ENCODE peak calls at places on chromosome 19, in nine cellular contexts. P is OCI-LY7, R is PC-9, Y is fibroblast of lung, Z is endothelial cell of umbilical vein, J is hepatocyte, X is GM23338, U is K562, E is PC-3. A is an unnamed sample.

GRCh38 chr19:4064073-4064550 is 2.6 kb downstream of the ZBTB7A start:
- DNase-seq in Z (peak), U (no peak), R (no peak), E (peak), Y (peak), X (no peak), P (no peak), J (peak), A (no peak)

GRCh38 chr19:10726268-10726667 is 8.4 kb downstream of the DNM2 start:
- DNase-seq in Z (no peak), P (no peak), U (no peak), E (no peak), X (no peak), R (no peak), J (no peak), Y (no peak), A (no peak)

GRCh38 chr19:36101550-36102327 is 9.2 kb upstream of the OVOL3 start:
- DNase-seq in Y (no peak), Z (no peak), X (no peak), J (no peak), P (no peak), E (no peak), R (no peak), U (no peak), A (no peak)

GRCh38 chr19:10112895-10113591 is 1.6 kb downstream of the P2RY11 start:
- DNase-seq in P (peak), X (peak), Z (no peak), E (peak), U (peak), Y (peak), J (peak), R (no peak), A (no peak)

GRCh38 chr19:9945319-9945966 is 9.1 kb upstream of the OLFM2 start:
- DNase-seq in U (peak), X (peak), P (no peak), Z (peak), J (peak), Y (peak), E (peak), R (no peak), A (peak)

GRCh38 chr19:55484571-55485438 is at the start of gene NAT14:
- DNase-seq in Z (peak), E (peak), Y (peak), P (peak), U (peak), R (no peak), X (peak), J (peak), A (peak)

GRCh38 chr19:18483119-18483518 is 38.8 kb downstream of the ELL start:
- DNase-seq in J (no peak), E (no peak), Z (no peak), R (no peak), U (no peak), Y (no peak), P (no peak), X (no peak), A (no peak)

GRCh38 chr19:16571689-16572331 is 405 bp downstream of the SLC35E1 start:
- DNase-seq in P (peak), Z (peak), E (peak), U (no peak), X (peak), R (no peak), Y (peak), J (peak), A (peak)

GRCh38 chr19:32498641-32499200 is 82.3 kb upstream of the PDCD5 start:
- DNase-seq in R (peak), X (no peak), J (no peak), Z (no peak), Y (peak), E (no peak), P (no peak), U (no peak), A (no peak)

GRCh38 chr19:7739211-7739752 is 7.4 kb upstream of the CLEC4G start:
- DNase-seq in U (no peak), R (no peak), J (no peak), E (no peak), Y (no peak), X (peak), Z (no peak), P (no peak), A (no peak)

GRCh38 chr19:1285737-1286360 is at the start of gene EFNA2:
- DNase-seq in Z (no peak), E (no peak), X (no peak), Y (no peak), U (no peak), R (no peak), J (peak), P (no peak), A (no peak)

GRCh38 chr19:7868671-7869452 is 5.3 kb downstream of the PRR36 start:
- DNase-seq in Z (peak), P (peak), R (peak), U (peak), J (peak), X (peak), E (peak), Y (peak), A (peak)

GRCh38 chr19:47819841-47820244 is 1.9 kb upstream of the CRX start:
- DNase-seq in X (peak), U (no peak), Y (no peak), E (no peak), Z (no peak), J (no peak), P (peak), R (no peak), A (no peak)

GRCh38 chr19:46860846-46861690 is at the start of gene ARHGAP35:
- DNase-seq in R (no peak), E (peak), Y (no peak), X (peak), P (peak), Z (no peak), U (peak), J (peak), A (no peak)

GRCh38 chr19:35935911-35936737 is at the start of gene LRFN3:
- DNase-seq in R (no peak), J (peak), U (peak), P (peak), E (peak), Z (peak), Y (peak), X (peak), A (peak)

GRCh38 chr19:45102481-45102880 is 9.5 kb downstream of the PPP1R37 start:
- DNase-seq in U (no peak), J (no peak), Y (no peak), Z (no peak), X (no peak), R (no peak), P (no peak), E (no peak), A (no peak)

GRCh38 chr19:10407102-10407501 is 3.8 kb upstream of the CDC37 start:
- DNase-seq in E (no peak), X (no peak), Z (no peak), J (no peak), U (no peak), Y (no peak), R (no peak), P (no peak), A (no peak)

GRCh38 chr19:34067861-34068271 is 104.4 kb upstream of the LSM14A start:
- DNase-seq in E (peak), U (no peak), X (no peak), Z (no peak), Y (peak), J (peak), P (no peak), R (no peak), A (no peak)

GRCh38 chr19:29676586-29676985 is 11.3 kb downstream of the PLEKHF1 start:
- DNase-seq in Y (no peak), R (peak), E (no peak), Z (no peak), J (no peak), P (no peak), X (no peak), U (no peak), A (no peak)

GRCh38 chr19:44635581-44636438 is 7.9 kb upstream of the PVR start:
- DNase-seq in J (no peak), E (peak), Z (no peak), U (no peak), X (no peak), Y (peak), P (no peak), R (peak), A (no peak)

GRCh38 chr19:45451181-45451849 is 16.5 kb upstream of the FOSB start:
- DNase-seq in X (peak), E (peak), P (peak), J (peak), Y (peak), U (no peak), Z (peak), R (peak), A (peak)

GRCh38 chr19:33784432-33784831 is 12.2 kb upstream of the KCTD15 start:
- DNase-seq in Y (peak), U (no peak), E (peak), P (no peak), Z (no peak), R (no peak), X (no peak), J (no peak), A (no peak)

GRCh38 chr19:40223135-40223822 is 3.2 kb downstream of the CCNP start:
- DNase-seq in P (no peak), E (peak), Y (no peak), J (no peak), X (peak), U (no peak), R (no peak), Z (no peak), A (no peak)

GRCh38 chr19:5957132-5957531 is 20.8 kb downstream of the RANBP3 start:
- DNase-seq in J (peak), Z (no peak), R (no peak), E (no peak), X (no peak), U (no peak), P (no peak), Y (peak), A (no peak)

GRCh38 chr19:55503447-55504251 is 15.4 kb downstream of the SSC5D start:
- DNase-seq in Y (peak), R (peak), P (peak), U (peak), Z (peak), E (peak), X (peak), J (peak), A (peak)

GRCh38 chr19:1000095-1000494 is at the start of gene GRIN3B:
- DNase-seq in X (peak), J (peak), U (peak), Y (no peak), P (peak), R (peak), E (peak), Z (peak), A (peak)

GRCh38 chr19:2318923-2319322 is 9.5 kb downstream of the LSM7 start:
- DNase-seq in Z (no peak), X (no peak), R (no peak), Y (no peak), E (no peak), J (no peak), U (no peak), P (no peak), A (no peak)

GRCh38 chr19:5585461-5586299 is 17.9 kb upstream of the TINCR start:
- DNase-seq in Z (no peak), X (peak), J (no peak), U (peak), E (no peak), P (no peak), Y (peak), R (no peak), A (no peak)

GRCh38 chr19:1579222-1579621 is 11.1 kb upstream of the MEX3D start:
- DNase-seq in Y (no peak), U (no peak), J (no peak), R (no peak), E (no peak), P (no peak), X (no peak), Z (no peak), A (no peak)

GRCh38 chr19:6925801-6926751 is 38.7 kb downstream of the ADGRE1 start:
- DNase-seq in J (no peak), E (peak), X (peak), U (no peak), R (no peak), Z (no peak), P (no peak), Y (no peak), A (no peak)

GRCh38 chr19:56942749-56943148 is 102.2 kb upstream of the PEG3 start:
- DNase-seq in J (peak), X (no peak), P (peak), U (peak), Y (no peak), Z (peak), E (no peak), R (no peak), A (no peak)

GRCh38 chr19:46579286-46579944 is 21.7 kb upstream of the CALM3 start:
- DNase-seq in R (no peak), Y (no peak), Z (no peak), U (peak), P (peak), X (peak), J (no peak), E (peak), A (peak)

GRCh38 chr19:15015946-15016542 is 33.2 kb upstream of the CASP14 start:
- DNase-seq in X (peak), E (peak), Y (peak), U (peak), J (peak), Z (peak), P (peak), R (peak), A (no peak)

GRCh38 chr19:2084993-2085720 is 11.0 kb downstream of the MOB3A start:
- DNase-seq in Z (peak), U (peak), X (no peak), J (no peak), E (peak), R (no peak), P (peak), Y (peak), A (peak)

GRCh38 chr19:5621311-5621944 is 1.1 kb downstream of the SAFB2 start:
- DNase-seq in Z (peak), X (no peak), P (no peak), U (no peak), J (no peak), Y (no peak), E (no peak), R (no peak), A (no peak)

GRCh38 chr19:16470541-16470910 is 1.2 kb downstream of the EPS15L1 start:
- DNase-seq in X (no peak), U (no peak), Y (peak), R (peak), E (peak), Z (no peak), J (no peak), P (no peak), A (peak)

DNA sequence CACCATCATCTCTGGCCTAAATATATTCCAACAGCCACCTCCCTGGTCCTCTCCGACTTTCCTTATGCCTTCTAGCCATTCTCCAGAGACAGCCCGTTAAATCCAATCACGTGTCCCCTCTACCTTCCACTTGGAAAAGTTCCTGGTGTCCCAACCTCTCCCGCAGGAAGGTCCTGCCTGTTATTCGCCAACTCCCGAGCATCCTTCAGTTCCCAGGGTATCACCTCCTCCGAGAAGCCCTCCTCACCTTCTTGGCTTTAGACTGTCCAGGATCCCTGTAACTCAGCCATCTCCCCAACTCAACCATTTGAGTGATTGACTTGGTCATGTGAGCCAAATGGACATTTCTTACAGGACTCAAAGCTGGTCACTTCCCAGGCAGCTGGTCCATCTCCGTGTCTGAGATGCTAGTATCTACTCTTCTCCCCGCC is 28.1 kb upstream of the NANOS3 start:
- DNase-seq in X (no peak), U (no peak), Y (no peak), P (no peak), J (no peak), E (peak), R (peak), Z (no peak), A (peak)
- H2AFZ ChIP-seq in X (no peak), U (peak), Y (no peak), P (no peak), J (no peak), E (no peak), R (no peak), Z (no peak), A (no peak)

DNA sequence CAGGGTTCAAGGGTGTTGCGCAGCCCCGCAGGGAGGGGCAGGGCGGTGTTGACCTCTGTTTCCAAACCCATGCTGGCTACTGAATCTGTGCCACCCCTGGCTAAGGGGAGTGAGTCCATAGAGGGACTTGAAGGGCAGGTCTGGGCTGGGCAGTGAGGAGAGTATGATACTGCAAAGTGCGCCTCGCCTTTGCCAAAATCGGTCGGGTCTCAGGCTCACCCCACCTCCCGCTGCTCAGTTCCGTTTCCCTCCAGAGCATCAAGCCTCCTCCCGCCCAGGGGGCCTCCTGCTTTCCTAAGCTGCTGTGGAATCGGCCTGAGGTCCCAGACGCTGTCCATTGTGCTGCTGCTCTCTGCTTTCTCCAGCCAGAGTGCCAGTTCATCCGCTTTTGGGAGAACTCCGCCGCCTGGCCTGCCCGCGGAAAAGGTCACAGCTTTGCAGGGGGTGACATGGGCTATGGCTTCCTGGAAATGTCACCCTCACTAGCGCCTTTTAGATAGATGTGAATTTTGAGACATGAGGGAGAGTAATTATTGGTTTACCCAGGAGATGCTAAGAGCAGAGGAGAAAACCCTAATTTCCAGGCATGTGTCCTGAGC is 1418.4 kb downstream of the UQCRFS1 start:
- DNase-seq in Z (no peak), J (peak), R (peak), E (peak), Y (peak), X (peak), U (peak), P (peak), A (peak)
- H2AFZ ChIP-seq in Z (peak), J (peak), R (peak), E (peak), Y (peak), X (peak), U (peak), P (peak), A (peak)

GRCh38 chr19:11984986-11985385 is 20.1 kb downstream of the ZNF763 start:
- DNase-seq in Z (no peak), P (peak), R (no peak), E (no peak), X (peak), U (peak), Y (no peak), J (no peak), A (no peak)

GRCh38 chr19:11987405-11988231 is 22.8 kb downstream of the ZNF763 start:
- DNase-seq in Z (peak), Y (peak), X (peak), E (peak), U (peak), J (peak), P (peak), R (peak), A (peak)

GRCh38 chr19:11986754-11987153 is 21.9 kb downstream of the ZNF763 start:
- DNase-seq in U (no peak), P (no peak), Z (no peak), R (no peak), J (no peak), X (peak), E (no peak), Y (no peak), A (no peak)

DNA sequence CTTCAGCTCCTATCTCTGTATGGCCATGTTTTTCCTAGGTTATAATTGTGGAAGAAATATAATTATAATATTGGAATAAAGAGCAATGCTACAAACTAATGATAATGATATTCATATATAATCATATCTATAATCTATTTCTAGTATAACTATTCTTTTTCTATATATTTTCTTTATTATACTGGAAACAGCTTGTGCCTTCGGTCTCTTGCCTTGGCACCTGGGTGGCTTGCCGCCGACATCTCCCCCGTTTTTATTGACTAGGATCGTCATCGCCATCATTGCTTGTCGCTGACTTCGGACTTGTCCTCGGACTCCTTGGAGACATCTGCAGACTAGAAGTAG is 24.2 kb downstream of the ZNF763 start:
- DNase-seq in J (no peak), U (no peak), E (no peak), Z (no peak), Y (no peak), R (no peak), X (no peak), P (no peak), A (no peak)
- H2AFZ ChIP-seq in J (no peak), U (no peak), E (no peak), Z (no peak), Y (no peak), R (no peak), X (no peak), P (no peak), A (no peak)

GRCh38 chr19:38507551-38508127 is 74.1 kb downstream of the RYR1 start:
- DNase-seq in Z (no peak), J (no peak), Y (no peak), X (no peak), R (no peak), P (no peak), U (no peak), E (no peak), A (no peak)

GRCh38 chr19:38506375-38506722 is 72.9 kb downstream of the RYR1 start:
- DNase-seq in X (no peak), Y (no peak), E (no peak), P (no peak), U (no peak), R (no peak), Z (no peak), J (no peak), A (no peak)

GRCh38 chr19:38506723-38507550 is 73.4 kb downstream of the RYR1 start:
- DNase-seq in U (peak), E (peak), Z (peak), R (peak), P (peak), J (peak), X (peak), Y (peak), A (peak)

GRCh38 chr19:38509027-38509426 is 75.5 kb downstream of the RYR1 start:
- DNase-seq in U (no peak), X (no peak), Z (no peak), R (no peak), Y (no peak), E (no peak), J (no peak), P (no peak), A (no peak)

GRCh38 chr19:38508507-38508906 is 75.0 kb downstream of the RYR1 start:
- DNase-seq in U (no peak), J (no peak), R (no peak), Y (no peak), Z (no peak), E (no peak), X (no peak), P (no peak), A (no peak)
- H2AFZ ChIP-seq in U (no peak), J (no peak), R (no peak), Y (no peak), Z (no peak), E (no peak), X (no peak), P (no peak), A (no peak)